ENCODE peak calls at places on chromosome X, in eight cellular contexts. L is EH, V is aorta, H is H9, Q is mesenchymal stem cell, Y is NCI-H2171, X is LoVo, Z is neural crest cell. U is an unnamed sample.

GRCh38 chrX:132488819-132489255 is at the start of gene MBNL3:
- DNase-seq in L (peak; percentile 12), V (peak; percentile 60), H (peak; percentile 67), Q (peak; percentile 56), Y (peak; percentile 71), X (peak; percentile 45), Z (no peak), U (peak; percentile 49)

GRCh38 chrX:11739796-11740195 is 18.2 kb upstream of the MSL3 start:
- DNase-seq in L (no peak), V (no peak), H (no peak), Q (no peak), Y (no peak), X (no peak), Z (no peak), U (no peak)

GRCh38 chrX:39857780-39858179 is 240.0 kb downstream of the BCOR start:
- DNase-seq in L (no peak), V (no peak), H (no peak), Q (peak; percentile 12), Y (no peak), X (no peak), Z (no peak), U (no peak)

GRCh38 chrX:103343105-103343504 is 13.1 kb downstream of the TCEAL7 start:
- DNase-seq in L (peak; percentile 52), V (no peak), H (no peak), Q (peak; percentile 47), Y (no peak), X (peak; percentile 23), Z (no peak), U (peak; percentile 36)

GRCh38 chrX:136768469-136769084 is 12.2 kb downstream of the ARHGEF6 start:
- DNase-seq in L (peak; percentile 94), V (peak; percentile 72), H (peak; percentile 37), Q (peak; percentile 82), Y (peak; percentile 43), X (no peak), Z (no peak), U (peak; percentile 92)

GRCh38 chrX:123720486-123720885 is 12.4 kb downstream of the THOC2 start:
- DNase-seq in L (no peak), V (no peak), H (no peak), Q (no peak), Y (no peak), X (no peak), Z (no peak), U (no peak)

GRCh38 chrX:17082831-17083230 is 136.4 kb downstream of the REPS2 start:
- DNase-seq in L (peak; percentile 21), V (no peak), H (no peak), Q (no peak), Y (peak; percentile 39), X (peak; percentile 1), Z (no peak), U (no peak)

GRCh38 chrX:29858714-29859113 is 356.6 kb upstream of the MAGEB2 start:
- DNase-seq in L (peak; percentile 41), V (no peak), H (no peak), Q (no peak), Y (no peak), X (no peak), Z (no peak), U (peak; percentile 56)

GRCh38 chrX:149013081-149013480 is 492.0 kb downstream of the IDS start:
- DNase-seq in L (no peak), V (no peak), H (no peak), Q (no peak), Y (no peak), X (no peak), Z (no peak), U (no peak)

GRCh38 chrX:49230500-49231232 is 2.5 kb downstream of the CACNA1F start:
- DNase-seq in L (no peak), V (peak; percentile 83), H (peak; percentile 86), Q (no peak), Y (peak; percentile 28), X (peak; percentile 58), Z (no peak), U (no peak)

GRCh38 chrX:41653125-41653524 is 35.6 kb upstream of the GPR34 start:
- DNase-seq in L (no peak), V (no peak), H (no peak), Q (no peak), Y (no peak), X (no peak), Z (no peak), U (no peak)

GRCh38 chrX:110699109-110699508 is 96.5 kb downstream of the CHRDL1 start:
- DNase-seq in L (peak; percentile 52), V (no peak), H (no peak), Q (peak; percentile 1), Y (no peak), X (no peak), Z (no peak), U (peak; percentile 44)

GRCh38 chrX:101176439-101176838 is 43.1 kb upstream of the DRP2 start:
- DNase-seq in L (peak; percentile 18), V (no peak), H (no peak), Q (no peak), Y (no peak), X (no peak), Z (no peak), U (peak; percentile 51)

GRCh38 chrX:110944323-110944761 is 148.7 kb upstream of the CHRDL1 start:
- DNase-seq in L (no peak), V (no peak), H (peak; percentile 62), Q (no peak), Y (peak; percentile 20), X (no peak), Z (no peak), U (no peak)

GRCh38 chrX:153933751-153934472 is 925 bp downstream of the NAA10 start:
- DNase-seq in L (peak; percentile 73), V (peak; percentile 32), H (no peak), Q (peak; percentile 51), Y (no peak), X (no peak), Z (no peak), U (peak; percentile 41)

GRCh38 chrX:31333181-31333831 is 261.5 kb upstream of the FTHL17 start:
- DNase-seq in L (peak; percentile 91), V (no peak), H (no peak), Q (peak; percentile 79), Y (no peak), X (no peak), Z (no peak), U (peak; percentile 62)

GRCh38 chrX:119477812-119478232 is 9.6 kb downstream of the SLC25A5 start:
- DNase-seq in L (peak; percentile 72), V (no peak), H (no peak), Q (peak; percentile 95), Y (no peak), X (peak; percentile 64), Z (no peak), U (peak; percentile 75)

GRCh38 chrX:132837126-132837525 is 121.3 kb downstream of the HS6ST2 start:
- DNase-seq in L (no peak), V (no peak), H (no peak), Q (peak; percentile 83), Y (no peak), X (peak; percentile 32), Z (no peak), U (no peak)

GRCh38 chrX:109732319-109732779 is 708 bp downstream of the ACSL4 start:
- DNase-seq in L (peak; percentile 78), V (no peak), H (peak; percentile 27), Q (peak; percentile 53), Y (peak; percentile 0), X (no peak), Z (no peak), U (peak; percentile 82)